ENCODE peak calls at places on chromosome 20, in four cellular contexts. X, I, H and F are unnamed samples.

GRCh38 chr20:51752343-51752951 is 15.7 kb downstream of the ATP9A start:
- DNase-seq in X (peak), H (no peak), I (no peak), F (no peak)

GRCh38 chr20:12053348-12053747 is 135.7 kb downstream of the BTBD3 start:
- DNase-seq in I (no peak), X (peak), H (no peak), F (no peak)

GRCh38 chr20:6665621-6666345 is 101.7 kb upstream of the BMP2 start:
- DNase-seq in X (no peak), H (no peak), I (no peak), F (no peak)

GRCh38 chr20:44186674-44187053 is 324 bp downstream of the JPH2 start:
- DNase-seq in H (no peak), X (no peak), I (no peak), F (no peak)

GRCh38 chr20:10626896-10627295 is 46.9 kb downstream of the JAG1 start:
- DNase-seq in I (no peak), X (peak), H (no peak), F (no peak)

GRCh38 chr20:53003420-53003819 is 31.3 kb downstream of the TSHZ2 start:
- DNase-seq in I (no peak), X (no peak), H (no peak), F (no peak)

GRCh38 chr20:21156266-21156665 is 30.4 kb downstream of the KIZ start:
- DNase-seq in H (no peak), I (no peak), X (peak), F (no peak)

GRCh38 chr20:9660236-9660868 is 146.0 kb downstream of the LAMP5 start:
- DNase-seq in H (no peak), I (peak), X (no peak), F (peak)

GRCh38 chr20:6636209-6637159 is 131.0 kb upstream of the BMP2 start:
- DNase-seq in H (no peak), X (peak), I (peak), F (no peak)

GRCh38 chr20:60906555-60906954 is 345.5 kb upstream of the CDH4 start:
- DNase-seq in X (no peak), H (no peak), I (no peak), F (no peak)

GRCh38 chr20:64212750-64213149 is 42.8 kb upstream of the PCMTD2 start:
- DNase-seq in H (no peak), X (peak), I (no peak), F (no peak)

GRCh38 chr20:2914160-2914559 is 40.9 kb downstream of the PTPRA start:
- DNase-seq in H (no peak), X (no peak), I (no peak), F (no peak)

GRCh38 chr20:24897974-24898373 is 51.1 kb upstream of the CST7 start:
- DNase-seq in H (no peak), I (no peak), X (no peak), F (no peak)

GRCh38 chr20:2387180-2387577 is 6.5 kb downstream of the TGM6 start:
- DNase-seq in H (no peak), I (peak), X (no peak), F (peak)

GRCh38 chr20:14497004-14497403 is 159.6 kb upstream of the FLRT3 start:
- DNase-seq in H (no peak), X (no peak), I (no peak), F (no peak)

GRCh38 chr20:18724788-18725476 is 88.7 kb upstream of the SCP2D1 start:
- DNase-seq in I (no peak), X (no peak), H (no peak), F (no peak)

GRCh38 chr20:14069796-14070195 is 74.5 kb downstream of the MACROD2 start:
- DNase-seq in H (no peak), I (no peak), X (peak), F (no peak)

GRCh38 chr20:25574411-25574810 is 10.9 kb downstream of the NINL start:
- DNase-seq in I (no peak), H (no peak), X (peak), F (no peak)

GRCh38 chr20:63737940-63738686 is 1.5 kb upstream of the SLC2A4RG start:
- DNase-seq in X (no peak), I (no peak), H (peak), F (peak)

GRCh38 chr20:61314326-61315010 is 62.4 kb downstream of the CDH4 start:
- DNase-seq in I (no peak), X (no peak), H (no peak), F (no peak)

GRCh38 chr20:23436681-23437080 is 2.8 kb upstream of the CSTL1 start:
- DNase-seq in H (no peak), X (no peak), I (no peak), F (no peak)

GRCh38 chr20:3239026-3239866 is at the start of gene SLC4A11:
- DNase-seq in I (peak), H (no peak), X (peak), F (peak)

GRCh38 chr20:10961651-10962288 is 288.0 kb upstream of the JAG1 start:
- DNase-seq in X (no peak), I (no peak), H (no peak), F (no peak)

GRCh38 chr20:36110936-36111445 is 43.5 kb upstream of the EPB41L1 start:
- DNase-seq in X (no peak), I (no peak), H (no peak), F (no peak)